ENCODE peak calls at places on chromosomes 3 and 15, in ten cellular contexts. One of them, this sample, is unnamed.

GRCh38 chr3:31357451-31357850 is 175.3 kb upstream of the STT3B start:
- DNase-seq in cardiac muscle cell: no peak
- DNase-seq in astrocyte of the spinal cord: no peak
- DNase-seq in heart left ventricle: no peak
- DNase-seq in upper lobe of right lung: no peak
- DNase-seq in neural crest cell: no peak
- DNase-seq in WERI-Rb-1: no peak
- DNase-seq in WTC11: no peak
- DNase-seq in testis: no peak
- DNase-seq in activated CD8-positive, alpha-beta T cell treated with anti-CD3 and anti-CD28 coated beads for 36 hours: no peak
- DNase-seq in this sample: no peak

GRCh38 chr3:10026084-10026890 is at the start of gene FANCD2:
- DNase-seq in cardiac muscle cell: peak
- DNase-seq in astrocyte of the spinal cord: peak
- DNase-seq in heart left ventricle: peak
- DNase-seq in upper lobe of right lung: peak
- DNase-seq in neural crest cell: peak
- DNase-seq in WERI-Rb-1: peak
- DNase-seq in WTC11: peak
- DNase-seq in testis: peak
- DNase-seq in activated CD8-positive, alpha-beta T cell treated with anti-CD3 and anti-CD28 coated beads for 36 hours: peak
- DNase-seq in this sample: peak

GRCh38 chr3:123552095-123552714 is 32.6 kb downstream of the HACD2 start:
- DNase-seq in cardiac muscle cell: peak
- DNase-seq in astrocyte of the spinal cord: peak
- DNase-seq in heart left ventricle: no peak
- DNase-seq in upper lobe of right lung: no peak
- DNase-seq in neural crest cell: no peak
- DNase-seq in WERI-Rb-1: no peak
- DNase-seq in WTC11: no peak
- DNase-seq in testis: no peak
- DNase-seq in activated CD8-positive, alpha-beta T cell treated with anti-CD3 and anti-CD28 coated beads for 36 hours: no peak
- DNase-seq in this sample: no peak

GRCh38 chr3:135514064-135514455 is 451.5 kb upstream of the PPP2R3A start:
- DNase-seq in cardiac muscle cell: no peak
- DNase-seq in astrocyte of the spinal cord: no peak
- DNase-seq in heart left ventricle: no peak
- DNase-seq in upper lobe of right lung: no peak
- DNase-seq in neural crest cell: no peak
- DNase-seq in WERI-Rb-1: no peak
- DNase-seq in WTC11: no peak
- DNase-seq in testis: no peak
- DNase-seq in activated CD8-positive, alpha-beta T cell treated with anti-CD3 and anti-CD28 coated beads for 36 hours: no peak
- DNase-seq in this sample: no peak

GRCh38 chr3:182241777-182242556 is 530.2 kb downstream of the SOX2 start:
- DNase-seq in cardiac muscle cell: peak
- DNase-seq in astrocyte of the spinal cord: peak
- DNase-seq in heart left ventricle: peak
- DNase-seq in upper lobe of right lung: no peak
- DNase-seq in neural crest cell: peak
- DNase-seq in WERI-Rb-1: no peak
- DNase-seq in WTC11: no peak
- DNase-seq in testis: peak
- DNase-seq in activated CD8-positive, alpha-beta T cell treated with anti-CD3 and anti-CD28 coated beads for 36 hours: no peak
- DNase-seq in this sample: no peak

GRCh38 chr3:119279101-119279554 is 15.1 kb upstream of the ARHGAP31 start:
- DNase-seq in cardiac muscle cell: peak
- DNase-seq in astrocyte of the spinal cord: no peak
- DNase-seq in heart left ventricle: peak
- DNase-seq in upper lobe of right lung: peak
- DNase-seq in neural crest cell: peak
- DNase-seq in WERI-Rb-1: no peak
- DNase-seq in WTC11: no peak
- DNase-seq in testis: no peak
- DNase-seq in activated CD8-positive, alpha-beta T cell treated with anti-CD3 and anti-CD28 coated beads for 36 hours: no peak
- DNase-seq in this sample: no peak

GRCh38 chr3:185630182-185630622 is 44.1 kb downstream of the SENP2 start:
- DNase-seq in cardiac muscle cell: no peak
- DNase-seq in astrocyte of the spinal cord: peak
- DNase-seq in heart left ventricle: peak
- DNase-seq in upper lobe of right lung: no peak
- DNase-seq in neural crest cell: no peak
- DNase-seq in WERI-Rb-1: no peak
- DNase-seq in WTC11: no peak
- DNase-seq in testis: no peak
- DNase-seq in activated CD8-positive, alpha-beta T cell treated with anti-CD3 and anti-CD28 coated beads for 36 hours: no peak
- DNase-seq in this sample: no peak

GRCh38 chr3:156674911-156675743 is 737 bp downstream of the TIPARP start:
- DNase-seq in cardiac muscle cell: peak
- DNase-seq in astrocyte of the spinal cord: peak
- DNase-seq in heart left ventricle: peak
- DNase-seq in upper lobe of right lung: peak
- DNase-seq in neural crest cell: peak
- DNase-seq in WERI-Rb-1: peak
- DNase-seq in WTC11: peak
- DNase-seq in testis: peak
- DNase-seq in activated CD8-positive, alpha-beta T cell treated with anti-CD3 and anti-CD28 coated beads for 36 hours: peak
- DNase-seq in this sample: peak

GRCh38 chr3:183149915-183150825 is 12.4 kb downstream of the LAMP3 start:
- DNase-seq in cardiac muscle cell: no peak
- DNase-seq in astrocyte of the spinal cord: no peak
- DNase-seq in heart left ventricle: no peak
- DNase-seq in upper lobe of right lung: no peak
- DNase-seq in neural crest cell: no peak
- DNase-seq in WERI-Rb-1: no peak
- DNase-seq in WTC11: no peak
- DNase-seq in testis: no peak
- DNase-seq in activated CD8-positive, alpha-beta T cell treated with anti-CD3 and anti-CD28 coated beads for 36 hours: no peak
- DNase-seq in this sample: no peak

GRCh38 chr3:14647976-14648955 is 3.3 kb upstream of the CCDC174 start:
- DNase-seq in cardiac muscle cell: no peak
- DNase-seq in astrocyte of the spinal cord: no peak
- DNase-seq in heart left ventricle: no peak
- DNase-seq in upper lobe of right lung: no peak
- DNase-seq in neural crest cell: no peak
- DNase-seq in WERI-Rb-1: peak
- DNase-seq in WTC11: no peak
- DNase-seq in testis: no peak
- DNase-seq in activated CD8-positive, alpha-beta T cell treated with anti-CD3 and anti-CD28 coated beads for 36 hours: no peak
- DNase-seq in this sample: no peak

GRCh38 chr3:119357190-119357589 is 63.0 kb downstream of the ARHGAP31 start:
- DNase-seq in cardiac muscle cell: peak
- DNase-seq in astrocyte of the spinal cord: no peak
- DNase-seq in heart left ventricle: no peak
- DNase-seq in upper lobe of right lung: peak
- DNase-seq in neural crest cell: no peak
- DNase-seq in WERI-Rb-1: no peak
- DNase-seq in WTC11: no peak
- DNase-seq in testis: no peak
- DNase-seq in activated CD8-positive, alpha-beta T cell treated with anti-CD3 and anti-CD28 coated beads for 36 hours: no peak
- DNase-seq in this sample: no peak

DNA sequence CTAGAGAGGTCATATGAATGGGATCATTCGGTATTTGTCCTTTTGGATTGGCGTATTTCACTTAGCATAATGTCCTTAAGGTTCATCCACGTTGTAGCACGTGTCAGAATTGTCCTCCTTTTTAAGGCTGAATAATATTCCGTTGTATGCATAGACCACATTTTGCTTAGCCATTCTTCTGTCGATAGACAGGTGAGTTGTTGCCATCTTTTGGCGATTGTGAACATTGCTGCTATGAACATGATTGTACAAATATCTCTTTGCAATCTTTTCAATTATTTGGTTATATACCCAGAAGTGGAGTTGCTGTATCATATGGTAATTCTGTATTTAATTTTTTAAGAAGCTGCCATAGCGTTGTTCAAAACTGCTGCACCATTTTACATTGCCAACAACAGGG is 52.4 kb upstream of the GOLGA8J start:
- DNase-seq in cardiac muscle cell: no peak
- DNase-seq in astrocyte of the spinal cord: no peak
- DNase-seq in heart left ventricle: no peak
- DNase-seq in upper lobe of right lung: no peak
- DNase-seq in neural crest cell: no peak
- DNase-seq in WERI-Rb-1: no peak
- DNase-seq in WTC11: no peak
- DNase-seq in testis: no peak
- DNase-seq in activated CD8-positive, alpha-beta T cell treated with anti-CD3 and anti-CD28 coated beads for 36 hours: no peak
- DNase-seq in this sample: no peak
- TF ChIP-seq CTCF in cardiac muscle cell: no peak
- TF ChIP-seq CTCF in astrocyte of the spinal cord: no peak
- TF ChIP-seq CTCF in heart left ventricle: no peak
- TF ChIP-seq CTCF in upper lobe of right lung: no peak
- TF ChIP-seq CTCF in neural crest cell: no peak
- TF ChIP-seq CTCF in WERI-Rb-1: no peak
- TF ChIP-seq CTCF in WTC11: no peak
- TF ChIP-seq CTCF in testis: no peak
- TF ChIP-seq CTCF in activated CD8-positive, alpha-beta T cell treated with anti-CD3 and anti-CD28 coated beads for 36 hours: no peak
- TF ChIP-seq CTCF in this sample: no peak

GRCh38 chr3:13584427-13584891 is 35.5 kb downstream of the FBLN2 start:
- DNase-seq in cardiac muscle cell: no peak
- DNase-seq in astrocyte of the spinal cord: no peak
- DNase-seq in heart left ventricle: no peak
- DNase-seq in upper lobe of right lung: no peak
- DNase-seq in neural crest cell: no peak
- DNase-seq in WERI-Rb-1: no peak
- DNase-seq in WTC11: peak
- DNase-seq in testis: no peak
- DNase-seq in activated CD8-positive, alpha-beta T cell treated with anti-CD3 and anti-CD28 coated beads for 36 hours: no peak
- DNase-seq in this sample: no peak
- TF ChIP-seq CTCF in cardiac muscle cell: no peak
- TF ChIP-seq CTCF in astrocyte of the spinal cord: no peak
- TF ChIP-seq CTCF in heart left ventricle: no peak
- TF ChIP-seq CTCF in upper lobe of right lung: no peak
- TF ChIP-seq CTCF in neural crest cell: no peak
- TF ChIP-seq CTCF in WERI-Rb-1: no peak
- TF ChIP-seq CTCF in WTC11: no peak
- TF ChIP-seq CTCF in testis: no peak
- TF ChIP-seq CTCF in activated CD8-positive, alpha-beta T cell treated with anti-CD3 and anti-CD28 coated beads for 36 hours: no peak
- TF ChIP-seq CTCF in this sample: no peak

GRCh38 chr3:107674371-107674770 is 151.6 kb downstream of the BBX start:
- DNase-seq in cardiac muscle cell: no peak
- DNase-seq in astrocyte of the spinal cord: peak
- DNase-seq in heart left ventricle: no peak
- DNase-seq in upper lobe of right lung: no peak
- DNase-seq in neural crest cell: no peak
- DNase-seq in WERI-Rb-1: no peak
- DNase-seq in WTC11: no peak
- DNase-seq in testis: no peak
- DNase-seq in activated CD8-positive, alpha-beta T cell treated with anti-CD3 and anti-CD28 coated beads for 36 hours: no peak
- DNase-seq in this sample: no peak

GRCh38 chr3:107675233-107675900 is 152.6 kb downstream of the BBX start:
- DNase-seq in cardiac muscle cell: no peak
- DNase-seq in astrocyte of the spinal cord: no peak
- DNase-seq in heart left ventricle: no peak
- DNase-seq in upper lobe of right lung: no peak
- DNase-seq in neural crest cell: no peak
- DNase-seq in WERI-Rb-1: no peak
- DNase-seq in WTC11: no peak
- DNase-seq in testis: no peak
- DNase-seq in activated CD8-positive, alpha-beta T cell treated with anti-CD3 and anti-CD28 coated beads for 36 hours: no peak
- DNase-seq in this sample: no peak

GRCh38 chr3:107680698-107681097 is 157.9 kb downstream of the BBX start:
- DNase-seq in cardiac muscle cell: no peak
- DNase-seq in astrocyte of the spinal cord: peak
- DNase-seq in heart left ventricle: no peak
- DNase-seq in upper lobe of right lung: no peak
- DNase-seq in neural crest cell: no peak
- DNase-seq in WERI-Rb-1: no peak
- DNase-seq in WTC11: no peak
- DNase-seq in testis: no peak
- DNase-seq in activated CD8-positive, alpha-beta T cell treated with anti-CD3 and anti-CD28 coated beads for 36 hours: no peak
- DNase-seq in this sample: no peak

GRCh38 chr3:107679911-107680310 is 157.1 kb downstream of the BBX start:
- DNase-seq in cardiac muscle cell: no peak
- DNase-seq in astrocyte of the spinal cord: peak
- DNase-seq in heart left ventricle: no peak
- DNase-seq in upper lobe of right lung: no peak
- DNase-seq in neural crest cell: no peak
- DNase-seq in WERI-Rb-1: no peak
- DNase-seq in WTC11: no peak
- DNase-seq in testis: no peak
- DNase-seq in activated CD8-positive, alpha-beta T cell treated with anti-CD3 and anti-CD28 coated beads for 36 hours: no peak
- DNase-seq in this sample: no peak

GRCh38 chr3:107676469-107677309 is 153.9 kb downstream of the BBX start:
- DNase-seq in cardiac muscle cell: peak
- DNase-seq in astrocyte of the spinal cord: peak
- DNase-seq in heart left ventricle: no peak
- DNase-seq in upper lobe of right lung: no peak
- DNase-seq in neural crest cell: no peak
- DNase-seq in WERI-Rb-1: no peak
- DNase-seq in WTC11: no peak
- DNase-seq in testis: no peak
- DNase-seq in activated CD8-positive, alpha-beta T cell treated with anti-CD3 and anti-CD28 coated beads for 36 hours: no peak
- DNase-seq in this sample: no peak
- TF ChIP-seq CTCF in cardiac muscle cell: peak
- TF ChIP-seq CTCF in astrocyte of the spinal cord: peak
- TF ChIP-seq CTCF in heart left ventricle: no peak
- TF ChIP-seq CTCF in upper lobe of right lung: peak
- TF ChIP-seq CTCF in neural crest cell: peak
- TF ChIP-seq CTCF in WERI-Rb-1: no peak
- TF ChIP-seq CTCF in WTC11: peak
- TF ChIP-seq CTCF in testis: peak
- TF ChIP-seq CTCF in activated CD8-positive, alpha-beta T cell treated with anti-CD3 and anti-CD28 coated beads for 36 hours: peak
- TF ChIP-seq CTCF in this sample: peak

GRCh38 chr3:81863714-81864113 is 102.3 kb upstream of the GBE1 start:
- DNase-seq in cardiac muscle cell: no peak
- DNase-seq in astrocyte of the spinal cord: no peak
- DNase-seq in heart left ventricle: no peak
- DNase-seq in upper lobe of right lung: no peak
- DNase-seq in neural crest cell: no peak
- DNase-seq in WERI-Rb-1: no peak
- DNase-seq in WTC11: no peak
- DNase-seq in testis: no peak
- DNase-seq in activated CD8-positive, alpha-beta T cell treated with anti-CD3 and anti-CD28 coated beads for 36 hours: no peak
- DNase-seq in this sample: no peak

GRCh38 chr3:81859524-81859923 is 98.1 kb upstream of the GBE1 start:
- DNase-seq in cardiac muscle cell: no peak
- DNase-seq in astrocyte of the spinal cord: no peak
- DNase-seq in heart left ventricle: no peak
- DNase-seq in upper lobe of right lung: no peak
- DNase-seq in neural crest cell: no peak
- DNase-seq in WERI-Rb-1: no peak
- DNase-seq in WTC11: no peak
- DNase-seq in testis: no peak
- DNase-seq in activated CD8-positive, alpha-beta T cell treated with anti-CD3 and anti-CD28 coated beads for 36 hours: no peak
- DNase-seq in this sample: no peak

GRCh38 chr3:81864273-81864672 is 102.8 kb upstream of the GBE1 start:
- DNase-seq in cardiac muscle cell: peak
- DNase-seq in astrocyte of the spinal cord: no peak
- DNase-seq in heart left ventricle: no peak
- DNase-seq in upper lobe of right lung: no peak
- DNase-seq in neural crest cell: no peak
- DNase-seq in WERI-Rb-1: no peak
- DNase-seq in WTC11: peak
- DNase-seq in testis: no peak
- DNase-seq in activated CD8-positive, alpha-beta T cell treated with anti-CD3 and anti-CD28 coated beads for 36 hours: no peak
- DNase-seq in this sample: no peak

DNA sequence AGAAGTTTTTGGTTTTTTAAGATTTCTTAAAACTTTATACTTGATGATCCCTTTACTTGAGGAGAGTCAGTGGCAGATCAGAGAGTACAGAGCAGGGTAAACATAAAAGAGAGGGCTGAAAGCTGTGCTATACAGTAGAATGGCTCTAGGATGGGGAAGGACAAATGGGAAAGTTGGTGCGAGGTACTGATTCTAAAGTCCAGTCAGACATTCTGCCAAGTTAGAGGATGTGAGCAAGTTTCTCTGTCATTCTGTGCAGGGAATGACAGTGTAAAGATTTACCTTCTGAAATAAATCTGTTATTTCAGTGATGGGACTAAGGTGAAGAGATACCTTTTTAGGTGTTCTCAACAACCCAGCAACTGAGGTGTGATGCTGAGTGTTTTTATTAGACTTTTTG is 100.1 kb upstream of the GBE1 start:
- DNase-seq in cardiac muscle cell: no peak
- DNase-seq in astrocyte of the spinal cord: no peak
- DNase-seq in heart left ventricle: no peak
- DNase-seq in upper lobe of right lung: no peak
- DNase-seq in neural crest cell: no peak
- DNase-seq in WERI-Rb-1: no peak
- DNase-seq in WTC11: no peak
- DNase-seq in testis: no peak
- DNase-seq in activated CD8-positive, alpha-beta T cell treated with anti-CD3 and anti-CD28 coated beads for 36 hours: no peak
- DNase-seq in this sample: no peak
- TF ChIP-seq CTCF in cardiac muscle cell: no peak
- TF ChIP-seq CTCF in astrocyte of the spinal cord: no peak
- TF ChIP-seq CTCF in heart left ventricle: no peak
- TF ChIP-seq CTCF in upper lobe of right lung: no peak
- TF ChIP-seq CTCF in neural crest cell: no peak
- TF ChIP-seq CTCF in WERI-Rb-1: no peak
- TF ChIP-seq CTCF in WTC11: no peak
- TF ChIP-seq CTCF in testis: no peak
- TF ChIP-seq CTCF in activated CD8-positive, alpha-beta T cell treated with anti-CD3 and anti-CD28 coated beads for 36 hours: no peak
- TF ChIP-seq CTCF in this sample: no peak